ENCODE peak calls at places on chromosomes 7 and 10, in six cellular contexts. O is naive thymus-derived CD4-positive, alpha-beta T cell; Y is epithelial cell of esophagus; R is A172; G is NCI-H1930; I is tibial artery. K is an unnamed sample.

GRCh38 chr7:46131916-46132795 is 211.1 kb upstream of the IGFBP3 start:
- DNase-seq in Y (peak), G (no peak), R (no peak), I (no peak), O (no peak), K (no peak)

GRCh38 chr10:55305281-55305680 is 504.2 kb upstream of the PCDH15 start:
- DNase-seq in O (no peak), R (no peak), Y (no peak), I (no peak), G (no peak), K (no peak)

GRCh38 chr7:132117181-132117580 is 459.1 kb downstream of the PLXNA4 start:
- DNase-seq in I (no peak), G (no peak), R (peak), O (no peak), Y (peak), K (peak)

GRCh38 chr7:94129443-94130140 is 125.4 kb upstream of the BET1 start:
- DNase-seq in I (no peak), Y (peak), G (no peak), R (peak), O (no peak), K (peak)

GRCh38 chr10:31197886-31198285 is 121.1 kb upstream of the ZEB1 start:
- DNase-seq in Y (peak), R (no peak), G (no peak), I (no peak), O (no peak), K (peak)

GRCh38 chr7:100441641-100442535 is 5.6 kb upstream of the PPP1R35 start:
- DNase-seq in O (no peak), I (no peak), R (no peak), Y (no peak), G (no peak), K (no peak)

GRCh38 chr7:90266808-90267207 is 21.8 kb downstream of the CFAP69 start:
- DNase-seq in G (no peak), I (no peak), Y (no peak), R (no peak), O (no peak), K (no peak)

GRCh38 chr10:43197834-43198681 is 59.8 kb downstream of the CSGALNACT2 start:
- DNase-seq in O (no peak), I (peak), R (no peak), G (no peak), Y (peak), K (peak)

GRCh38 chr7:106377847-106378361 is 93.1 kb upstream of the NAMPT start:
- DNase-seq in G (no peak), O (no peak), I (no peak), R (peak), Y (peak), K (peak)

GRCh38 chr7:111836592-111836991 is 274.3 kb upstream of the IMMP2L start:
- DNase-seq in I (no peak), R (no peak), O (no peak), G (no peak), Y (no peak), K (no peak)

GRCh38 chr7:99473315-99473596 is 566 bp downstream of the ZNF789 start:
- DNase-seq in R (peak), O (no peak), I (no peak), Y (peak), G (no peak), K (peak)

GRCh38 chr10:13684813-13685511 is 98.2 kb downstream of the PRPF18 start:
- DNase-seq in R (no peak), I (no peak), Y (no peak), G (no peak), O (no peak), K (no peak)

GRCh38 chr10:119377905-119378736 is 164.4 kb downstream of the RGS10 start:
- DNase-seq in I (no peak), G (no peak), R (no peak), O (no peak), Y (no peak), K (no peak)

GRCh38 chr7:67854236-67854635 is 857.6 kb downstream of the TYW1 start:
- DNase-seq in I (no peak), O (no peak), G (no peak), Y (no peak), R (no peak), K (no peak)

GRCh38 chr10:114271779-114272167 is 32.7 kb downstream of the VWA2 start:
- DNase-seq in Y (peak), G (no peak), O (no peak), I (peak), R (peak), K (peak)

GRCh38 chr10:84193846-84194423 is 402 bp upstream of the CDHR1 start:
- DNase-seq in O (no peak), I (no peak), Y (no peak), G (no peak), R (no peak), K (no peak)

GRCh38 chr10:13080643-13081042 is 19.3 kb upstream of the OPTN start:
- DNase-seq in G (no peak), R (no peak), Y (no peak), O (no peak), I (no peak), K (no peak)

GRCh38 chr10:82394987-82395386 is 520.0 kb downstream of the NRG3 start:
- DNase-seq in R (no peak), O (no peak), Y (no peak), G (no peak), I (no peak), K (no peak)

GRCh38 chr10:113879691-113880090 is 25.2 kb downstream of the NHLRC2 start:
- DNase-seq in I (no peak), Y (no peak), O (no peak), R (no peak), G (no peak), K (no peak)

GRCh38 chr10:62619409-62619730 is 185.2 kb upstream of the ADO start:
- DNase-seq in I (no peak), G (no peak), O (no peak), Y (no peak), R (no peak), K (no peak)

GRCh38 chr7:34061175-34061574 is 155.8 kb downstream of the BMPER start:
- DNase-seq in O (no peak), I (no peak), G (no peak), Y (peak), R (peak), K (peak)

GRCh38 chr7:17376595-17376994 is 78.1 kb downstream of the AHR start:
- DNase-seq in G (no peak), O (no peak), I (no peak), R (no peak), Y (no peak), K (no peak)

GRCh38 chr10:6171891-6172354 is 30.8 kb upstream of the PFKFB3 start:
- DNase-seq in O (no peak), R (peak), I (peak), Y (peak), G (no peak), K (peak)

GRCh38 chr10:97948822-97949221 is 81.6 kb downstream of the CRTAC1 start:
- DNase-seq in O (no peak), G (no peak), R (no peak), Y (no peak), I (no peak), K (no peak)

GRCh38 chr7:5646846-5647245 is 134.6 kb downstream of the RNF216 start:
- DNase-seq in Y (peak), I (no peak), O (no peak), G (no peak), R (no peak), K (no peak)

GRCh38 chr7:135713836-135714470 is 14.0 kb downstream of the SLC13A4 start:
- DNase-seq in G (no peak), O (no peak), Y (peak), R (no peak), I (no peak), K (no peak)

GRCh38 chr10:71337219-71337625 is 18.2 kb downstream of the SLC29A3 start:
- DNase-seq in G (no peak), R (no peak), O (no peak), Y (no peak), I (no peak), K (no peak)

GRCh38 chr7:38327597-38327996 is 54.2 kb upstream of the TARP start:
- DNase-seq in R (no peak), I (no peak), O (no peak), G (no peak), Y (no peak), K (no peak)

GRCh38 chr10:25934673-25935139 is 677 bp downstream of the MYO3A start:
- DNase-seq in G (peak), R (no peak), O (peak), Y (no peak), I (no peak), K (no peak)

GRCh38 chr10:110151467-110151866 is 55.9 kb upstream of the MXI1 start:
- DNase-seq in Y (peak), I (no peak), O (no peak), R (no peak), G (no peak), K (no peak)

GRCh38 chr10:93417264-93417663 is 64.9 kb downstream of the MYOF start:
- DNase-seq in O (no peak), Y (no peak), R (no peak), G (no peak), I (no peak), K (no peak)

GRCh38 chr7:129006636-129007414 is 48.1 kb downstream of the TNPO3 start:
- DNase-seq in R (no peak), Y (no peak), G (no peak), I (no peak), O (no peak), K (no peak)

GRCh38 chr10:31622993-31623392 is 304.0 kb downstream of the ZEB1 start:
- DNase-seq in I (no peak), Y (no peak), O (no peak), G (no peak), R (no peak), K (no peak)

GRCh38 chr7:90536449-90536848 is 59.7 kb upstream of the CDK14 start:
- DNase-seq in I (no peak), O (no peak), Y (no peak), G (no peak), R (no peak), K (no peak)

GRCh38 chr10:7523656-7524055 is 112.8 kb upstream of the SFMBT2 start:
- DNase-seq in I (no peak), Y (no peak), O (no peak), R (no peak), G (no peak), K (peak)

GRCh38 chr7:25659841-25660240 is 431.6 kb upstream of the NPVF start:
- DNase-seq in G (peak), Y (no peak), R (no peak), I (no peak), O (no peak), K (no peak)

GRCh38 chr7:98394377-98394836 is 6.5 kb downstream of the BAIAP2L1 start:
- DNase-seq in O (no peak), I (no peak), G (no peak), R (peak), Y (peak), K (peak)

GRCh38 chr10:62386401-62387320 is 12.5 kb downstream of the ZNF365 start:
- DNase-seq in O (no peak), R (no peak), I (no peak), G (no peak), Y (peak), K (no peak)

GRCh38 chr7:36287371-36288241 is 102.1 kb upstream of the ANLN start:
- DNase-seq in O (peak), Y (no peak), I (no peak), G (no peak), R (peak), K (no peak)

K was measured in HT1080.